ENCODE peak calls at places on chromosomes 5 and 9, in nine cellular contexts. Y is ovary, I is tibial nerve, F is A549, X is stomach, L is transverse colon, C is HepG2, E is SK-N-SH, Z is GM12878. O is an unnamed sample.

GRCh38 chr9:107750741-107751521 is 261.4 kb upstream of the KLF4 start:
- DNase-seq in Y (peak), I (peak), F (peak), X (peak), L (peak), C (peak), E (no peak), Z (no peak), O (peak)

GRCh38 chr5:37751227-37751626 is 88.6 kb downstream of the GDNF start:
- DNase-seq in Y (no peak), I (no peak), F (no peak), X (no peak), L (no peak), C (no peak), E (no peak), Z (no peak), O (no peak)

GRCh38 chr5:15645376-15645775 is 145.4 kb downstream of the FBXL7 start:
- DNase-seq in Y (no peak), I (no peak), F (no peak), X (no peak), L (no peak), C (no peak), E (no peak), Z (no peak), O (no peak)

GRCh38 chr9:116959775-116960174 is 272.7 kb downstream of the TRIM32 start:
- DNase-seq in Y (no peak), I (no peak), F (no peak), X (no peak), L (no peak), C (no peak), E (peak), Z (no peak), O (no peak)

GRCh38 chr5:31886206-31886605 is 247.3 kb downstream of the PDZD2 start:
- DNase-seq in Y (no peak), I (no peak), F (no peak), X (peak), L (no peak), C (no peak), E (no peak), Z (no peak), O (no peak)

GRCh38 chr9:124329393-124329792 is 71.6 kb downstream of the NEK6 start:
- DNase-seq in Y (no peak), I (no peak), F (no peak), X (no peak), L (no peak), C (no peak), E (no peak), Z (no peak), O (peak)

GRCh38 chr5:58156977-58157701 is 302.7 kb downstream of the PLK2 start:
- DNase-seq in Y (no peak), I (no peak), F (no peak), X (no peak), L (no peak), C (no peak), E (peak), Z (no peak), O (no peak)

GRCh38 chr9:93378276-93378675 is 73.2 kb upstream of the FAM120A start:
- DNase-seq in Y (no peak), I (no peak), F (no peak), X (no peak), L (no peak), C (no peak), E (no peak), Z (no peak), O (no peak)

GRCh38 chr9:102309379-102309778 is 570.9 kb upstream of the GRIN3A start:
- DNase-seq in Y (no peak), I (no peak), F (no peak), X (no peak), L (no peak), C (no peak), E (no peak), Z (no peak), O (no peak)

GRCh38 chr5:121377446-121377845 is 474.2 kb upstream of the FTMT start:
- DNase-seq in Y (no peak), I (no peak), F (no peak), X (no peak), L (no peak), C (no peak), E (no peak), Z (no peak), O (no peak)

GRCh38 chr9:105191508-105192118 is 52.8 kb upstream of the SLC44A1 start:
- DNase-seq in Y (no peak), I (peak), F (peak), X (no peak), L (no peak), C (peak), E (no peak), Z (peak), O (peak)

GRCh38 chr9:135886147-135886981 is 21.0 kb downstream of the CAMSAP1 start:
- DNase-seq in Y (no peak), I (no peak), F (no peak), X (peak), L (no peak), C (no peak), E (no peak), Z (no peak), O (no peak)

GRCh38 chr9:37700900-37701299 is 50.1 kb downstream of the FRMPD1 start:
- DNase-seq in Y (no peak), I (no peak), F (no peak), X (no peak), L (no peak), C (peak), E (no peak), Z (no peak), O (no peak)

GRCh38 chr5:139855946-139856540 is 60.4 kb downstream of the PSD2 start:
- DNase-seq in Y (peak), I (no peak), F (no peak), X (no peak), L (no peak), C (no peak), E (no peak), Z (no peak), O (no peak)

GRCh38 chr5:72598461-72599433 is 91.5 kb upstream of the ZNF366 start:
- DNase-seq in Y (no peak), I (no peak), F (no peak), X (no peak), L (no peak), C (peak), E (no peak), Z (no peak), O (no peak)

GRCh38 chr5:96577909-96578308 is 84.3 kb upstream of the CAST start:
- DNase-seq in Y (no peak), I (no peak), F (no peak), X (no peak), L (no peak), C (no peak), E (no peak), Z (no peak), O (no peak)

GRCh38 chr5:179834120-179834519 is 13.4 kb downstream of the SQSTM1 start:
- DNase-seq in Y (no peak), I (no peak), F (no peak), X (no peak), L (no peak), C (no peak), E (no peak), Z (no peak), O (no peak)

GRCh38 chr5:179839328-179840256 is 18.9 kb downstream of the SQSTM1 start:
- DNase-seq in Y (no peak), I (no peak), F (peak), X (peak), L (no peak), C (no peak), E (no peak), Z (no peak), O (no peak)

GRCh38 chr5:179837076-179838011 is 16.6 kb downstream of the SQSTM1 start:
- DNase-seq in Y (no peak), I (no peak), F (no peak), X (no peak), L (no peak), C (no peak), E (no peak), Z (no peak), O (no peak)

GRCh38 chr5:179833709-179834070 is 13.0 kb downstream of the SQSTM1 start:
- DNase-seq in Y (no peak), I (no peak), F (no peak), X (no peak), L (no peak), C (no peak), E (no peak), Z (no peak), O (no peak)

DNA sequence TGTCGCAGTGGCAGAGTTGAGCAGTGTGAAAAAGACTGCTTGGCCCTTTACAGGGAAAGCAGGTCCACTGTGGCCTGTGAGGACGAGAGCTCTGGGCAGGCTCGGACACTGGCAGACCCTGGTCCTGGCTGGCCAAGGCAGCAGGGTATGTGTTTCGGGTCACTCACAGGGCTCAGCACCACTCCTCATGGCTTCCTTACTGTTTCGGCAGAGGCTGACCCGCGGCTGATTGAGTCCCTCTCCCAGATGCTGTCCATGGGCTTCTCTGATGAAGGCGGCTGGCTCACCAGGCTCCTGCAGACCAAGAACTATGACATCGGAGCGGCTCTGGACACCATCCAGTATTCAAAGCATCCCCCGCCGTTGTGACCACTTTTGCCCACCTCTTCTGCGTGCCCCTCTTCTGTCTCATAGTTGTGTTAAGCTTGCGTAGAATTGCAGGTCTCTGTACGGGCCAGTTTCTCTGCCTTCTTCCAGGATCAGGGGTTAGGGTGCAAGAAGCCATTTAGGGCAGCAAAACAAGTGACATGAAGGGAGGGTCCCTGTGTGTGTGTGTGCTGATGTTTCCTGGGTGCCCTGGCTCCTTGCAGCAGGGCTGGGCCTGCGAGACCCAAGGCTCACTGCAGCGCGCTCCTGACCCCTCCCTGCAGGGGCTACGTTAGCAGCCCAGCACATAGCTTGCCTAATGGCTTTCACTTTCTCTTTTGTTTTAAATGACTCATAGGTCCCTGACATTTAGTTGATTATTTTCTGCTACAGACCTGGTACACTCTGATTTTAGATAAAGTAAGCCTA is 15.7 kb downstream of the SQSTM1 start:
- DNase-seq in Y (no peak), I (no peak), F (no peak), X (no peak), L (no peak), C (no peak), E (no peak), Z (no peak), O (no peak)
- H3K4me3 ChIP-seq in Y (no peak), I (no peak), F (no peak), X (no peak), L (no peak), C (no peak), E (no peak), Z (no peak), O (no peak)

GRCh38 chr5:20601678-20602100 is 613.7 kb upstream of the CDH18 start:
- DNase-seq in Y (no peak), I (no peak), F (peak), X (no peak), L (no peak), C (no peak), E (no peak), Z (no peak), O (no peak)
- TF ChIP-seq CTCF in Y (no peak), I (no peak), F (no peak), X (no peak), L (no peak), C (no peak), E (no peak), Z (no peak), O (no peak)

GRCh38 chr9:129138476-129139232 is 27.4 kb downstream of the PTPA start:
- DNase-seq in Y (peak), I (peak), F (no peak), X (peak), L (peak), C (no peak), E (no peak), Z (no peak), O (peak)
- TF ChIP-seq EP300 in Y (no peak), I (peak), F (no peak), X (no peak), L (no peak), C (no peak), E (no peak), Z (no peak), O (no peak)

DNA sequence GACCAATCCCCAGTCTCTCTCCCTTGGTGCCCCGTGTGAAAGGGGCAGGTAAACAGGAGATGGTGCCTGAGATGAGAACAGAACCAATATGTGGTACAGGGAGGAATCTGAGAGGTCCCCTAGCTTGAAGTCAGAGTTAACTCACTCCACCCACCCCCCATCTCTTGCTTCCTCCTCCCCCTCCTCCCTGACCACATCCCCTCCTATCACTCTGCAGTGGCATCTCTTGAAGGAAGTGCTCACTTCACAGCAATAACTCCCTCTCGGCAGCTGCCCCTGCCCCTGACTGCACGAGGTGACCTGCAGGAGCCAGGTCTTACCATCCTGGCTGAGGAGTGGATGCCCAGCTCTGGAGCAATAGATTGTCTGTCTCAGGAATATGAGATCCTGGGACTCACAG is 224.0 kb downstream of the GAS1 start:
- DNase-seq in Y (no peak), I (no peak), F (no peak), X (no peak), L (no peak), C (no peak), E (no peak), Z (no peak), O (no peak)
- H3K4me3 ChIP-seq in Y (no peak), I (no peak), F (no peak), X (no peak), L (no peak), C (no peak), E (no peak), Z (no peak), O (no peak)

GRCh38 chr9:94554078-94554438 is 825 bp upstream of the PCAT7 start:
- DNase-seq in Y (no peak), I (no peak), F (no peak), X (no peak), L (peak), C (no peak), E (no peak), Z (no peak), O (peak)

GRCh38 chr9:94553029-94553938 is 1.6 kb upstream of the PCAT7 start:
- DNase-seq in Y (no peak), I (no peak), F (peak), X (peak), L (peak), C (peak), E (no peak), Z (no peak), O (no peak)

GRCh38 chr9:94560237-94560636 is 5.4 kb downstream of the PCAT7 start:
- DNase-seq in Y (no peak), I (no peak), F (no peak), X (no peak), L (no peak), C (no peak), E (no peak), Z (no peak), O (no peak)

DNA sequence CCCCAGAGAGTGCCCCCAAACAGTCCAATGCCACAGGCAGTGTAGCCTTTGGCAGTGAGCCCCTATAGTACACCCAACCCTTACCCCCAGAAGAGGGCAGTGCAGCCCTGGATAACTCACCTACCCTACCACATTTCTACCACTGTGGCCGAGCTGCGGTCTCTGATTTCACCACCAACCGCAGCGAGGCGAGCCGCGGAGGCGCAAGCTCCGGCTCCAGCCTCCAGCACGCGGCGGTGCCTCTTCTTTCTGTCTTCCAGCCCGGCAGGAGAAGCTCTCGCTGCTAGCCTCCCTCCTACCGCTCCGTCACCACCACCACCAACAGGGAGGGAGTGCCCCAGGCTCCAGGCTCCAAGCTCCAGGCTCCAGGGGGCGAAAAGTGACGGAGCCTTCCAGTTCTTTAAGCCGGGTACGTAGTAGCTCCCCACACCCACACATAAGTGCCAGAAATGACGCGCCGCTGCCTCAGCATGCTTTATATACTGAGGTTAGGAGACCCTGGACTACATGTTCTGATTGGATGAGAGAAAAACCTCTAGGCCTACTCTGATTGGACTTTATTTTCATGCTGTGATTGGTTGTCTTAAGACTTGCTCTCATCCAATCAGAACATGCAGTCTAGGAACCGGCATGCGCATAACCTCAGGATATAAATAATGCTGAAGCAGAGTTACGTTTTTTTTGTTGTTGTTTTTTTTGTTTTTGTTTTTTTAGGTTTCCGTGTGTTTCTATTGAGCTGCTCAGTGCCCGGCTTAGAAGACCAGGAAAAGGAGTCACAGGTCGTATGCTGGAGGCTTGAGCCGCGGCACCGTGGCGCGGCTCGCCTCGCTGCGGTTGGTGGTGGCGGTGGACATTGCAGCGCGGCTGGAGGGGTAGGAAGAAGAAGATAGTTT is at the start of gene PCAT7:
- DNase-seq in Y (no peak), I (no peak), F (peak), X (peak), L (peak), C (peak), E (peak), Z (peak), O (peak)
- TF ChIP-seq CTCF in Y (no peak), I (no peak), F (peak), X (no peak), L (peak), C (peak), E (no peak), Z (peak), O (peak)

DNA sequence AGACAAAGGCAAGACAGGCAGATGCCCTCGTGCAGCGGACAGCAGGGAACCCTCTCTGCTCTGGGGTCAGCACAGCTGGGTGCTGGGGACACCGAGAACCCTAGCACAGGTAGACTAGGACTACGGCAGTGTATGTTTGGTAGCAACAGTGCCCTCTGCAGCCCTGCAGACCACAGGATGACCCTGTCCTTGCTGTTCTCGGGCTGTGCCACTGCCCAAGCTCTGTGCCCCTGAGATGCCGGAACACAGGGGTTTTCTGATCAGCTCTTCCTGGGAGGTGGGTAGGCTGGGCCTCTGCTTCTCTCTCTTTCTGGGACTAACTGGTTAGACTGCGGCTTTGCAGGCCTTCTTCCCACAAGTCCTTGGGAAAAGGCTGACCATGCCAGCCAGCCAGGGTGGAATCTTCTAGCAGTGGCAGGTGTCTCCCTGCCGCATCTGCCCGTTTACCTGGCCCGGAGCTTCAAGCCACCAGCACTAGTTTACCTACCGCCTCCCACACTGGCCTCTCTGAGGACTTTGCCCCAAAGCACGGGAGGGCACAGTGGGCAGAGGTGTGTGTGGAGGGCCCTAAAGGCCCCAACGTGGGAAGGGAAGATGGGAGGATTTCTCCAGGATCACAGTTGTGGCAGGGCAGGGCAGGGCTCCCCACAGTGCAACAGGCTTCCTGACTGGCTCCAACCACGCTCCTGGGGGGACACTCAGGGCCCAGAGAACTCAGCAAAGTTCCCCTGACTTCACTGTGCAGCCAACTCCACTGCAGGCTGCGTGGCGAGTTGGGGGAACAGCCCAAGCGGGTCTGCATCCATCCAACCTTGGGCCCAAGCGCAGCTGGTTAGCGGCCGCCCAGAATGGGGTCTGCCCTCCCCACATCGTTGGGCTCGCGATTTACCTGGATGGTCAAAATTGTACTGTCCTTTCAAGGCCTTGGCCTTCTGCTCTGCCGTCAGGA is 1.2 kb downstream of the UCK1 start:
- DNase-seq in Y (no peak), I (no peak), F (no peak), X (no peak), L (no peak), C (no peak), E (no peak), Z (no peak), O (no peak)
- TF ChIP-seq EP300 in Y (no peak), I (no peak), F (no peak), X (no peak), L (no peak), C (no peak), E (no peak), Z (no peak), O (no peak)

GRCh38 chr5:14309864-14310531 is 166.9 kb downstream of the TRIO start:
- DNase-seq in Y (no peak), I (no peak), F (no peak), X (peak), L (no peak), C (no peak), E (no peak), Z (no peak), O (no peak)
- H3K4me3 ChIP-seq in Y (no peak), I (no peak), F (no peak), X (no peak), L (no peak), C (no peak), E (no peak), Z (no peak), O (no peak)

DNA sequence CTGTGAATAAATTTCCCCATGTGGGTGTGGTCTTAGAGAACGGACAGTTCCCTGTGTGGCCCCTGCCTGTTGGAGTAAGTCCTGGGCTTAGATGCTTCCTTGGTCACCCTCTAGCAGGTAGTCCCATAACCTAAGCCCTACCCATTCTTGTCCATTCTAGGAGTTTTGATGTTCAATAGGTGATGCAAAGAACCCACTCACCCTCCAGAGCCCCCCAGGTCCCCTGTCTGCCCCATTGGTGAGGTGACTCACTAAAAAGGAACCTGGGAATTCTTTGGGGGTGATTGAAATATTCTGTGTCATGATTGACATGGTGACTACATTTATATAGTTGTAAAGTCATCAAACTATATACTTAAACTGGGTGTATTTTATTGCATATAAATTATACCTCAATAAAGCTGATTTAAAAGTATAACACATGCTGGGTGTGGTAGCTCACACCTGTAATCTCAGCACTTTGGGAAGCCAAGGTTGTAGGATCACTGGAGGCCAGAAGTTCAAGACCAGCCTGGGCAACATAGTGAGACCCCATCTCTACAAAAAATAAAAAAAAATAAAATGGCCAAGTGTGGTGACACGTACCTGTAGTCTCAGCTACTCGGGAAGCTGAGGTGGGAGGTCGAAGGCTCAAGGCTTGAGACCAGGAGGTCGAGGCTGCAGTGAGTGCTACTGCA is 20.8 kb upstream of the GTF3C5 start:
- DNase-seq in Y (no peak), I (no peak), F (no peak), X (no peak), L (peak), C (no peak), E (no peak), Z (no peak), O (no peak)
- TF ChIP-seq CTCF in Y (no peak), I (no peak), F (no peak), X (no peak), L (no peak), C (no peak), E (no peak), Z (no peak), O (no peak)

O was measured in upper lobe of left lung.